ENCODE peak calls at places on chromosomes 16 and 17, in ten cellular contexts. W is left lung, G is GM13977, Y is mammary epithelial cell, Q is AG04449, X is pancreas, A is B cell, E is mucosa of descending colon, S is BJ, M is heart left ventricle. J is an unnamed sample.

GRCh38 chr16:2969545-2970521 is 685 bp downstream of the PAQR4 start:
- DNase-seq in A (peak), S (no peak), G (peak), M (peak), W (peak), E (peak), X (peak), Q (no peak), Y (peak), J (peak)

GRCh38 chr17:78527345-78527744 is 49.9 kb downstream of the DNAH17 start:
- DNase-seq in S (no peak), X (no peak), M (no peak), W (no peak), G (no peak), A (no peak), Y (no peak), E (peak), Q (no peak), J (no peak)

GRCh38 chr16:81164481-81164880 is 68.3 kb upstream of the GCSH start:
- DNase-seq in E (peak), M (no peak), Q (no peak), Y (no peak), X (no peak), W (no peak), A (no peak), G (no peak), S (no peak), J (no peak)

GRCh38 chr17:36128411-36128978 is 24.9 kb downstream of the CCL4 start:
- DNase-seq in Y (no peak), M (no peak), Q (peak), X (no peak), G (no peak), A (no peak), W (no peak), S (no peak), E (peak), J (no peak)

GRCh38 chr17:57086069-57086930 is 1.3 kb downstream of the AKAP1 start:
- DNase-seq in W (peak), M (no peak), G (peak), X (peak), S (no peak), E (peak), A (peak), Q (no peak), Y (peak), J (peak)

GRCh38 chr17:64628641-64629040 is 33.5 kb downstream of the SMURF2 start:
- DNase-seq in X (no peak), S (no peak), E (no peak), Q (no peak), W (no peak), A (no peak), Y (no peak), M (no peak), G (peak), J (no peak)

GRCh38 chr17:58325289-58325726 is 3.3 kb downstream of the TSPOAP1 start:
- DNase-seq in Y (no peak), Q (no peak), X (no peak), E (no peak), M (no peak), S (no peak), W (no peak), G (no peak), A (peak), J (no peak)

GRCh38 chr17:58755577-58756245 is at the start of gene PPM1E:
- DNase-seq in X (peak), W (peak), A (peak), S (no peak), Q (no peak), Y (peak), G (peak), M (peak), E (peak), J (peak)

GRCh38 chr17:77312786-77313599 is 172.2 kb downstream of the SEC14L1 start:
- DNase-seq in S (peak), Y (no peak), M (peak), E (peak), A (no peak), G (no peak), Q (no peak), X (no peak), W (no peak), J (no peak)

GRCh38 chr16:19851476-19851875 is 33.2 kb downstream of the GPRC5B start:
- DNase-seq in X (no peak), G (no peak), E (no peak), S (no peak), W (no peak), Y (no peak), Q (no peak), A (no peak), M (no peak), J (no peak)

GRCh38 chr17:77616243-77616731 is 342.2 kb upstream of the TNRC6C start:
- DNase-seq in Y (peak), A (no peak), G (no peak), X (no peak), W (no peak), Q (no peak), S (peak), M (no peak), E (no peak), J (no peak)

GRCh38 chr17:74565116-74565515 is 2.2 kb downstream of the CD300H start:
- DNase-seq in A (no peak), S (no peak), G (no peak), W (no peak), M (no peak), X (no peak), Y (no peak), E (no peak), Q (no peak), J (no peak)

GRCh38 chr16:84826558-84826941 is 6.8 kb downstream of the CRISPLD2 start:
- DNase-seq in W (no peak), G (no peak), Q (no peak), M (no peak), Y (no peak), E (no peak), S (no peak), X (no peak), A (no peak), J (no peak)

GRCh38 chr17:41906465-41907184 is 12.1 kb downstream of the ACLY start:
- DNase-seq in A (peak), E (no peak), Y (no peak), X (no peak), S (no peak), M (no peak), Q (no peak), W (no peak), G (no peak), J (no peak)

GRCh38 chr17:3944485-3945388 is 19.5 kb downstream of the ATP2A3 start:
- DNase-seq in G (peak), X (no peak), W (no peak), Y (no peak), M (peak), S (no peak), E (no peak), Q (no peak), A (peak), J (peak)

GRCh38 chr16:57150682-57151330 is 35.0 kb downstream of the PSME3IP1 start:
- DNase-seq in A (no peak), W (no peak), Q (no peak), E (no peak), X (no peak), Y (no peak), S (no peak), G (no peak), M (no peak), J (no peak)

GRCh38 chr16:84509032-84509950 is 4.8 kb upstream of the MEAK7 start:
- DNase-seq in E (no peak), S (no peak), Q (no peak), X (no peak), Y (no peak), A (no peak), W (no peak), M (no peak), G (no peak), J (no peak)

GRCh38 chr16:3182608-3183444 is 5.2 kb upstream of the OR1F1 start:
- DNase-seq in S (no peak), G (peak), Y (peak), A (peak), E (no peak), W (no peak), M (no peak), Q (no peak), X (peak), J (no peak)

GRCh38 chr17:78862073-78863023 is 21.7 kb upstream of the USP36 start:
- DNase-seq in G (no peak), Y (peak), W (peak), E (peak), S (peak), X (peak), Q (peak), M (peak), A (no peak), J (no peak)

GRCh38 chr16:4613636-4614570 is 785 bp downstream of the UBALD1 start:
- DNase-seq in W (no peak), X (peak), Q (no peak), E (peak), A (peak), M (no peak), G (peak), Y (peak), S (no peak), J (peak)

GRCh38 chr17:21278304-21279197 is 6.0 kb upstream of the MAP2K3 start:
- DNase-seq in S (no peak), Q (no peak), E (peak), X (peak), A (no peak), G (no peak), W (peak), Y (no peak), M (no peak), J (no peak)

GRCh38 chr16:72244853-72245252 is 72.9 kb upstream of the PMFBP1 start:
- DNase-seq in S (no peak), A (no peak), W (no peak), X (no peak), Q (no peak), Y (no peak), E (no peak), G (no peak), M (no peak), J (no peak)

GRCh38 chr17:5049314-5049819 is 14.1 kb upstream of the SLC52A1 start:
- DNase-seq in A (peak), S (no peak), Q (no peak), G (no peak), M (no peak), W (no peak), X (no peak), Y (no peak), E (no peak), J (peak)

GRCh38 chr17:35666070-35666469 is 65.4 kb upstream of the RASL10B start:
- DNase-seq in Q (no peak), S (no peak), M (no peak), W (no peak), A (no peak), Y (no peak), G (no peak), X (no peak), E (no peak), J (no peak)

GRCh38 chr17:14701901-14702300 is 401.0 kb downstream of the HS3ST3B1 start:
- DNase-seq in M (no peak), G (no peak), E (no peak), X (no peak), S (no peak), W (no peak), Q (no peak), Y (no peak), A (no peak), J (no peak)

GRCh38 chr16:49593423-49594040 is 219.9 kb downstream of the C16orf78 start:
- DNase-seq in A (no peak), Y (no peak), Q (no peak), G (no peak), W (no peak), E (no peak), X (no peak), S (no peak), M (no peak), J (no peak)

GRCh38 chr17:73760186-73760758 is 116.0 kb upstream of the SDK2 start:
- DNase-seq in G (no peak), A (no peak), E (no peak), Q (no peak), S (no peak), X (no peak), W (no peak), M (no peak), Y (no peak), J (no peak)

GRCh38 chr16:22195445-22195694 is 10.7 kb upstream of the EEF2K start:
- DNase-seq in E (no peak), X (no peak), S (no peak), Y (no peak), W (no peak), Q (no peak), M (no peak), A (no peak), G (no peak), J (no peak)

GRCh38 chr17:9022553-9023388 is 1.5 kb downstream of the NTN1 start:
- DNase-seq in Y (peak), G (peak), X (no peak), W (no peak), A (peak), Q (no peak), E (no peak), S (no peak), M (no peak), J (no peak)

DNA sequence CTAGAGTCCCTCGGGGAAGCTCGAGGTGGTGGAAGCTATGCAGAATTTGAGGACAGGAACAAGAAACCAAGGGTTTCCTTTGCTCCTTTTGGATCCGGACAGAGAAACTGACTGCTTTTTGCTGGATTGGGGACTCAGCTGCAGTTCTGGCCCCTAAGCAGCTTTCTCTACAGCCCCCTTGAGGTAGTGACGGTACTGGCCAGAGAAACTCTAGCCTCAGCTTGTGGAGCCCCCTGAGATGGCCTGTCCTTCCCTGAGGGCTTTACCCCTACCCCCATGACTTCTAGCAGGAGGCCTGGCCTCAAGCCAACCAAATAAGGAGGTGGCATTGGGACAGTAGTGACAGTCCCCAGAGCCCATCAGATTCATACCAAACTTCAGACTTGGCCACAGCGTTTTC is 118.1 kb downstream of the IRX5 start:
- DNase-seq in Y (no peak), S (no peak), G (no peak), M (no peak), W (no peak), A (no peak), X (no peak), Q (no peak), E (no peak), J (no peak)
- TF ChIP-seq CTCF in Y (no peak), S (no peak), G (no peak), M (no peak), W (no peak), A (no peak), X (no peak), Q (no peak), E (no peak), J (no peak)

GRCh38 chr16:87461466-87461975 is 31.3 kb downstream of the ZCCHC14 start:
- DNase-seq in X (peak), A (no peak), S (no peak), W (peak), Q (no peak), E (peak), G (peak), M (peak), Y (peak), J (no peak)
- TF ChIP-seq CTCF in X (peak), A (peak), S (no peak), W (no peak), Q (no peak), E (peak), G (peak), M (peak), Y (peak), J (no peak)

GRCh38 chr16:11538880-11539279 is 47.8 kb downstream of the LITAF start:
- DNase-seq in G (no peak), W (no peak), A (no peak), Y (no peak), X (no peak), S (no peak), M (no peak), E (no peak), Q (no peak), J (no peak)
- TF ChIP-seq CTCF in G (no peak), W (no peak), A (no peak), Y (no peak), X (no peak), S (no peak), M (no peak), E (no peak), Q (no peak), J (no peak)

DNA sequence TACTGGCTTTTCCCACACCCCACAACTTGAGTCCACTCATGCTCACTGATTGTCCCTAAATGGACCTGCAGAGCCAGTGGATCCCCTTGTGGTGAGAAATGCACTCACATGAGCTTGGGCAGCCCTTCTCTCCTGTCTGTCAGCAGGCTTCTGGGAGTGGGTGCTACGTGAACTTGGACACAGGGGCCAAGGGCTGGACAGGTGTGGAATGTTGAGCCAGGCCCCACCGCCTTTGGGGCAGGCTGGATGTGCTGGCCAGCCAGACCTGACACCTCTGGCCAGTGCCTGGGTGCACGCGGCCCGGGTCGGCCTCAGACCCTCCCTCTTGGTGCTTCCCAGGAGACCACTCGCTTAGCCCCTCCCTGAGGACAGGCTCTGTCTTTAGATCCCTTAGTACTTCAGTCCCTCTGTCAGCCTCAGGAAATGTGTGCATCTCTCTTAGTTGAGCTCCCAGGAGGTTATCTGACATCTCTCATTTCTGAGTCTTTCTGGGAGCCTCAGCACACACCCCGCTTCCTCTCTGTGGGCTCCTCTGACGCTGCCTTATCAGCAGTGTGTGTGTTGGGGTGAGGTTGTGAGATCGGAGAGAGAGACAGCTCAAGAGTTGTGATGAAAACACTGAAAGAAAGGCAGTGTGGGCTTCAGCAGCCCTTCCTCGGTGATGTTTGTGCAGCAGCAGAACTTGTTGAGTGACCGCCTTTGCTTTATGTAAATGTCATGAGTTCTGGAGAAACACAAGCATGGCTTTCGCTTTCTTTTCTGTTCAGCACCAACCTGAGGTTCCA is 117.0 kb downstream of the RAB11FIP4 start:
- DNase-seq in Q (no peak), G (peak), Y (no peak), W (no peak), S (no peak), A (peak), X (no peak), E (peak), M (no peak), J (peak)
- TF ChIP-seq CTCF in Q (peak), G (peak), Y (peak), W (no peak), S (peak), A (peak), X (no peak), E (no peak), M (no peak), J (peak)

GRCh38 chr16:8655184-8655717 is 19.2 kb upstream of the ABAT start:
- DNase-seq in X (peak), E (peak), W (no peak), G (peak), Y (peak), Q (no peak), A (no peak), M (no peak), S (no peak), J (no peak)
- TF ChIP-seq CTCF in X (no peak), E (no peak), W (peak), G (peak), Y (peak), Q (peak), A (peak), M (no peak), S (peak), J (no peak)

J was measured in natural killer cell.